ENCODE peak calls at places on chromosomes 7 and 10, in ten cellular contexts. U is activated T-cell treated with anti-CD3 and anti-CD28 coated beads, Interleukin-2, amount 50 U/mL, for 72 hours; Z is stimulated activated naive CD8-positive, alpha-beta T cell treated with anti-CD3 and anti-CD28 coated beads, Interleukin-15, Interleukin-2, amounts not matched to agents 100 U/mL and 50 U/mL, for 24 hours; H is NT2/D1; I is effector CD8-positive, alpha-beta T cell; C is MCF 10A; T is germinal center; O is endothelial cell; P is mammary epithelial cell; K is fibroblast of pulmonary artery. L is an unnamed sample.

GRCh38 chr10:68560201-68560915 is at the start of gene TET1:
- DNase-seq in U (peak), O (peak), K (peak), C (peak), T (peak), P (peak), H (no peak), I (no peak), Z (peak), L (peak)

GRCh38 chr7:150406311-150406564 is 27.1 kb downstream of the ZNF775 start:
- DNase-seq in Z (no peak), O (no peak), K (no peak), C (no peak), H (no peak), U (no peak), I (no peak), T (peak), P (no peak), L (peak)

GRCh38 chr10:101562231-101562630 is 25.8 kb downstream of the POLL start:
- DNase-seq in Z (no peak), C (no peak), H (no peak), I (no peak), U (no peak), P (no peak), O (no peak), K (no peak), T (no peak), L (no peak)

GRCh38 chr7:98907570-98907969 is 29.2 kb downstream of the TRRAP start:
- DNase-seq in P (no peak), K (no peak), O (no peak), T (no peak), U (no peak), I (no peak), H (peak), C (no peak), Z (no peak), L (no peak)

GRCh38 chr7:129205987-129206785 is 17.8 kb downstream of the SMO start:
- DNase-seq in P (no peak), I (no peak), O (no peak), U (no peak), C (no peak), T (no peak), Z (no peak), H (no peak), K (no peak), L (no peak)

GRCh38 chr7:153475240-153475639 is 577.0 kb upstream of the DPP6 start:
- DNase-seq in I (no peak), T (no peak), P (no peak), C (no peak), O (no peak), K (no peak), Z (no peak), H (no peak), U (no peak), L (no peak)

GRCh38 chr7:157493017-157493416 is 156.2 kb downstream of the DNAJB6 start:
- DNase-seq in K (no peak), C (peak), Z (no peak), O (no peak), P (no peak), I (no peak), H (no peak), U (no peak), T (no peak), L (no peak)

GRCh38 chr7:139358541-139359365 is 941 bp upstream of the LUC7L2 start:
- DNase-seq in P (peak), T (no peak), O (no peak), C (peak), U (peak), H (no peak), Z (peak), K (peak), I (no peak), L (peak)

GRCh38 chr10:94362360-94363250 is at the start of gene NOC3L:
- DNase-seq in P (peak), H (peak), I (peak), C (peak), U (peak), Z (peak), T (peak), O (peak), K (peak), L (peak)

GRCh38 chr10:103448751-103449150 is 3.4 kb downstream of the CALHM2 start:
- DNase-seq in O (no peak), U (no peak), Z (no peak), H (no peak), K (peak), P (peak), I (no peak), C (peak), T (no peak), L (no peak)

L was measured in OCI-LY7.